ENCODE peak calls at places on chromosomes 12 and 14, in four cellular contexts. G, S, F and I are unnamed samples.

GRCh38 chr12:43540474-43540873 is 11.5 kb downstream of the ADAMTS20 start:
- DNase-seq in G (no peak), S (no peak), F (no peak), I (no peak)

GRCh38 chr12:1306817-1307216 is 287.6 kb downstream of the FBXL14 start:
- DNase-seq in G (no peak), S (no peak), F (no peak), I (no peak)

GRCh38 chr12:4287325-4288290 is 14.0 kb downstream of the CCND2 start:
- DNase-seq in G (no peak), S (no peak), F (no peak), I (no peak)

GRCh38 chr12:73181244-73181643 is 909.1 kb downstream of the TRHDE start:
- DNase-seq in G (no peak), S (no peak), F (no peak), I (no peak)

GRCh38 chr14:58362798-58363412 is 32.8 kb upstream of the TOMM20L start:
- DNase-seq in G (peak; percentile 4), S (peak; percentile 15), F (peak; percentile 14), I (peak; percentile 4)

GRCh38 chr14:43172899-43173548 is 1334.1 kb downstream of the FSCB start:
- DNase-seq in G (no peak), S (no peak), F (no peak), I (no peak)

GRCh38 chr12:67327466-67327865 is 58.3 kb downstream of the CAND1 start:
- DNase-seq in G (no peak), S (no peak), F (no peak), I (no peak)

GRCh38 chr12:48961331-48961730 is 4.0 kb upstream of the ARF3 start:
- DNase-seq in G (no peak), S (no peak), F (no peak), I (no peak)

GRCh38 chr14:62373889-62374394 is 611.7 kb downstream of the SNAPC1 start:
- DNase-seq in G (no peak), S (no peak), F (peak; percentile 18), I (peak; percentile 10)

DNA sequence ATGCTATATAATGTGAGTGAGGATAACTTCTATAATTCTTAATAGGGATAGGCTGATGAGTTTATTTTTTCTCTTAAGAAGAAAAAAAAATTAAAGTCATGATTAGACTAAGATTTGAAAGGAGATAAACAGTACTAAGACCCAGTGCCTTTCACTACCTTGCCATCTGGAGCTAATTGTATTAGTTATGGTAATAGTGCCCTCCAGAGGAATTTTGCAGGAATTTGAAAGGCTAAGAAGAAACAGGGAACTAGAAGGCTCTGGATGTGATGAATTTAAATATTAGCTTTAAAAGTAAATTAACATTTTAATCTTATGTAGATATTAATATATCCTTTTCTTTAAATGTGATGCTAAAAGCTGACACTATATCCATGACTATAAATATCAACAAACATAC is 36.6 kb upstream of the PIK3C2G start:
- DNase-seq in G (no peak), S (peak; percentile 62), F (peak; percentile 37), I (peak; percentile 27)
- TF ChIP-seq CTCF in G (no peak), S (peak; percentile 70), F (peak; percentile 49), I (peak; percentile 48)

DNA sequence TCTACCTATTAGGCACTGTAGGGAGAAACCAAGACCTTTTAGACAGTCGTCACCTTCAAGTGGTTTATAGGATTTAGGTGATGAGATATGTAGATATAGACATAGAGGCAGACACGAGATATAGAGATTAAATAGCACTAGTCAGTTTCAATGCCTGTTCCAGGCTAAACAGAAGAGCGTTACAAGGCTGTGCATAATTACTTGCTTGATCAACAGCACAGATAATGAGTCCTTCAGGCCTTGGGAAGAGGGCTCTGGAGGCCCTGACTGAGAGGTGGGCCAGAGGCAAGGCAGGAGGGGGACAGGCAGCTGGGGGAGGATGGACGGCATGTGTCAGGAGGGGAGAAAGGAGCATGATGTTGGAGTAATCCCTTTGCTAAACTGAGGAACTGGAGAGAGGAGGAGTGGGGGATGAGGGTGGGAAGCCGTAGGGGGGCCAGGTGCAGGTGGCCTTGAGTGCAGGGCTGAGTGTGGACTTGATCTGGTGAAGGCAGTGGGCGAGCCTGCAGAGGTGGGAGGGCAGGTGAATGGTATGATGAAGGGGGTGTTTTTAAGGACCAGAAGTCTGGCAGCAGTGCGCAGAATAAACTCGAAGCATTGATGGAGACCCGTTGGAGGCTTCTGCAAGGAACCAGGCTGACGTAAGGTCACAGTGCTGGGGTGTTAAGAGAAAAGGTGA is 43.9 kb upstream of the ATP23 start:
- DNase-seq in G (no peak), S (no peak), F (no peak), I (no peak)
- H3K4me1 ChIP-seq in G (peaks cover 31% of the 10 kb centered on the region), S (peaks cover 49% of the 10 kb centered on the region), F (peaks cover 45% of the 10 kb centered on the region), I (peaks cover 42% of the 10 kb centered on the region)

GRCh38 chr12:24378548-24379011 is 429.1 kb upstream of the SOX5 start:
- DNase-seq in G (no peak), S (peak; percentile 44), F (peak; percentile 62), I (peak; percentile 54)
- H3K4me2 ChIP-seq in G (no peak overlapping the region), S (peak overlapping the region; percentile 69), F (peak overlapping the region; percentile 49), I (peak overlapping the region; percentile 21)

DNA sequence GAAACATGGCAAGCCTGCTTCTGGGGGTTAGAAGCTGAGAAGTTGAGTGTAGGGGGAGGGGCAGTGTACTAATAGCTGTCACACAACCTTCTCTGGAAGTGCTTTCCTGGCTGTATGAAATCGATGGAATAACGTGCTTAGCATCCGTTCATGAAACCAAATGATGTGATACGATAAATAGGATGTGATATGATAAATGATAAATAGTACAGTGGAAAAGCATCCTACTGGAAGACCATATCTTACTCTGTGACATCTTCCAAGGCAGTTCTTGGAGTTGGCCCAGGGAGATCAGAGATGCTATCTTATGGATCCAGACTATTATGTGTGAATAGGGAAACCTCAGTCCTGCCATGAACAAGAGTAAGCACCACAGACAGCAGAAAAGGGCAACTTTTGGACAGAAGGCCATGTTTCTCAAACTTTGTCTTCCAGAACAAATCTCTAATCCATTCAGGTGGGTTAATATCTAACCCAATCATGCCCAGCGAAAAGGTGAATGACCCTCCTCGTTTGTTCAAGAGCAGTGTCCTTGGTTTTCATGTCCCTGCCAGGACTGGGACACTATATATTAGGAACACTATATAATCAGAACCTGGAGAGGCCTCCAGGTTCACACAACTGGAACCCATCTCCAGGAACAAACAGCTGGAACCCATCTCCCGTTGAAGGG is at the start of gene ANG:
- DNase-seq in G (no peak), S (no peak), F (no peak), I (no peak)
- TF ChIP-seq CTCF in G (no peak), S (no peak), F (no peak), I (no peak)

GRCh38 chr12:124369901-124370378 is 75.0 kb downstream of the RFLNA start:
- DNase-seq in G (no peak), S (no peak), F (no peak), I (no peak)
- H3K4me1 ChIP-seq in G (peaks cover 24% of the 10 kb centered on the region), S (no peaks in the 10 kb centered on the region), F (peaks cover 19% of the 10 kb centered on the region), I (peaks cover 35% of the 10 kb centered on the region)

GRCh38 chr12:53097207-53097563 is 282 bp upstream of the IGFBP6 start:
- DNase-seq in G (no peak), S (no peak), F (peak; percentile 61), I (peak; percentile 39)
- H3K4me2 ChIP-seq in G (peak overlapping the region; percentile 76), S (peak overlapping the region; percentile 88), F (peak overlapping the region; percentile 95), I (peak overlapping the region; percentile 96)

DNA sequence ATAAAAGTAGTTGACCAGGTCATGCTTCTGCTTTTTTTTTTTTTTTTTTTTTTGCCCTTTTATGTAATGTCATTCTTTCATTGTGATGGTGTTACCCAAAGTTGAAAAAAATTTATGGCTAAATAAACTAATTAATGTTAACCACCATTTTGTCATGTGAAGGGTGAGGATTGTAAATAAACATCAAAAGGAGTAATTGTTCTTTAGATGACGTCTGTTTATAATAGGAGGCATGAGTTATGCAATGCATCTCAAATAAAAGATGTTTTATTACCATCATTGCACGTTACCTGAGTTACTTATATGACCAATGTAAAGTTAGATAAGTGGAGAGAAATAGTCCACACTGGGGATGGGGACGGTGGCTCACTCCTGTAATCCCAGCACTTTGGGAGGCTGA is 349.9 kb upstream of the PDE3A start:
- DNase-seq in G (no peak), S (no peak), F (no peak), I (no peak)
- TF ChIP-seq CTCF in G (no peak), S (no peak), F (no peak), I (no peak)

DNA sequence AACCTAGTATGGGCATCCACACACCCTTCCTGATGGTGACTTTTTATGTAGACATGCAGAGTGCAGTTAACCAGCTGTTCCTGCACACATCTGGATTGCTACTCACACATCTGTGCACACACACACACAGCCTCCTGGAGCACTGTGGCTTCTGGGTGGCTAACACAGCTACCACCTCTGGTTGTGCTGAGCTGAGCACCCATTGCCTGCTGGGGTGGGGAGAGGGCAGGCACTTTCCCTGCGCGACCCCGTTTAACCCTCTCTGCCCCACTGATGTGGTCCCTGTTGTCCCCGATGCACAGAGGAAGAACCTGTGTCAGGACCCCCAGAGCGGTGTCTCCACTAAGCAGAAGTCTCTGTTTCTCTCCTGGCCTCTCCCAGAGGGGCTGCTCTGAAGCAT is 14.4 kb upstream of the SERPINA3 start:
- DNase-seq in G (no peak), S (no peak), F (no peak), I (no peak)
- H3K4me1 ChIP-seq in G (no peaks in the 10 kb centered on the region), S (no peaks in the 10 kb centered on the region), F (peaks cover 15% of the 10 kb centered on the region), I (peaks cover 37% of the 10 kb centered on the region)

GRCh38 chr14:100010679-100011078 is 54.5 kb upstream of the EVL start:
- DNase-seq in G (no peak), S (no peak), F (no peak), I (no peak)

GRCh38 chr14:100012478-100012925 is 52.7 kb upstream of the EVL start:
- DNase-seq in G (no peak), S (no peak), F (peak; percentile 87), I (peak; percentile 86)

GRCh38 chr14:100011568-100012325 is 53.5 kb upstream of the EVL start:
- DNase-seq in G (no peak), S (no peak), F (no peak), I (no peak)

GRCh38 chr14:100015251-100015655 is 50.0 kb upstream of the EVL start:
- DNase-seq in G (peak; percentile 66), S (no peak), F (no peak), I (no peak)

DNA sequence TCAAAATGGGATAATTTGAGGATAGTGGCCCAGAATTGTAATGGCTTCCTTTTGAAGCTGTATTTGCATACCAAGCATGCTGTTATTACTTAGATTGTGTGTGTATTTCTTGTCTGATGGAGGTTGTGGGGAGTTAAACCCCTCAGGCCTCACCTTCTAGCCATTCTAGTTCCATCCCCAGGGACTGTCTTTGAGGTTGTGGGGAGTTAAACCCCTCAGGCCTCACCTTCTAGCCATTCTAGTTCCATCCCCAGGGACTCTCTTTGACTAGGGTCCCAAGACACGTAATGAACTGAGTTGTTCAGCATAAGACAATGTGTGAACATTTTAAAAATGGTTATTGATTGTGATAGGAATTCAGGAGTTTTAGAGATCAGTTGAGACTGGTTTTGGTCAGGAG is 52.3 kb upstream of the EVL start:
- DNase-seq in G (no peak), S (no peak), F (no peak), I (no peak)
- H3K4me2 ChIP-seq in G (no peak overlapping the region), S (no peak overlapping the region), F (no peak overlapping the region), I (no peak overlapping the region)

DNA sequence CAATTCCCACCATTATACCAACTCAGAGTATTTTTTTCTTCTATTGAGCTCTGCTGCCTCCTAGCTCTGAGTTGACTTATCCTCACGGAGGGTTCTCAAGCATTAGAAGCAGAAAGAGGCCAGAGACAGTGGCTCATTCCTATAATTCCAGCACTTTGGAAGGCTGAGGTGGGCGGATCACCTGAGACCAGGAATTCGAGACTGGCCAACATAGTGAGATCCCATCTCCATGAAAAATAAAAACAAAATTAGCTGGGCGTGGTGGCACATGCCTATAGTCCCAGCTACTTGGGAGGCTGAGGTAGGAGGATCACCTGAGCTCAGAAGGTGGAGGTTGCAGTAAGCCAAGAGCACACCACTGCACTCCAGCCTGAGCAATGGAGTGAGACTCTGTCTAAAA is 21.0 kb downstream of the HPD start:
- DNase-seq in G (no peak), S (no peak), F (no peak), I (no peak)
- TF ChIP-seq CTCF in G (no peak), S (no peak), F (no peak), I (no peak)